ENCODE peak calls at places on chromosomes 7 and 10, in eight cellular contexts. One of them, this sample, is unnamed.

GRCh38 chr7:121406866-121407439 is 10.8 kb upstream of the FAM3C start:
- DNase-seq in neural crest cell: no peak
- DNase-seq in RWPE1: no peak
- DNase-seq in BE2C: no peak
- DNase-seq in A549: no peak
- DNase-seq in HCT116: no peak
- DNase-seq in epithelial cell of esophagus: no peak
- DNase-seq in upper lobe of left lung: no peak
- DNase-seq in this sample: no peak

GRCh38 chr10:96974348-96974747 is 142.2 kb downstream of the LCOR start:
- DNase-seq in neural crest cell: no peak
- DNase-seq in RWPE1: no peak
- DNase-seq in BE2C: no peak
- DNase-seq in A549: no peak
- DNase-seq in HCT116: no peak
- DNase-seq in epithelial cell of esophagus: no peak
- DNase-seq in upper lobe of left lung: no peak
- DNase-seq in this sample: no peak

GRCh38 chr10:17910144-17910789 is 41.5 kb upstream of the SLC39A12 start:
- DNase-seq in neural crest cell: peak; percentile 26
- DNase-seq in RWPE1: peak; percentile 34
- DNase-seq in BE2C: peak; percentile 42
- DNase-seq in A549: peak; percentile 60
- DNase-seq in HCT116: peak; percentile 46
- DNase-seq in epithelial cell of esophagus: peak; percentile 70
- DNase-seq in upper lobe of left lung: no peak
- DNase-seq in this sample: no peak

GRCh38 chr10:99234067-99234738 is 1.4 kb downstream of the HPSE2 start:
- DNase-seq in neural crest cell: peak; percentile 18
- DNase-seq in RWPE1: peak; percentile 38
- DNase-seq in BE2C: no peak
- DNase-seq in A549: peak; percentile 24
- DNase-seq in HCT116: no peak
- DNase-seq in epithelial cell of esophagus: peak; percentile 51
- DNase-seq in upper lobe of left lung: peak; percentile 89
- DNase-seq in this sample: no peak

GRCh38 chr7:21200513-21200912 is 227.4 kb upstream of the SP4 start:
- DNase-seq in neural crest cell: no peak
- DNase-seq in RWPE1: no peak
- DNase-seq in BE2C: no peak
- DNase-seq in A549: no peak
- DNase-seq in HCT116: no peak
- DNase-seq in epithelial cell of esophagus: no peak
- DNase-seq in upper lobe of left lung: no peak
- DNase-seq in this sample: no peak

GRCh38 chr10:113895018-113895417 is 40.6 kb downstream of the NHLRC2 start:
- DNase-seq in neural crest cell: no peak
- DNase-seq in RWPE1: peak; percentile 83
- DNase-seq in BE2C: no peak
- DNase-seq in A549: no peak
- DNase-seq in HCT116: no peak
- DNase-seq in epithelial cell of esophagus: peak; percentile 79
- DNase-seq in upper lobe of left lung: no peak
- DNase-seq in this sample: no peak

GRCh38 chr10:10589540-10589939 is 428.1 kb upstream of the CELF2 start:
- DNase-seq in neural crest cell: no peak
- DNase-seq in RWPE1: peak; percentile 45
- DNase-seq in BE2C: no peak
- DNase-seq in A549: no peak
- DNase-seq in HCT116: no peak
- DNase-seq in epithelial cell of esophagus: peak; percentile 54
- DNase-seq in upper lobe of left lung: no peak
- DNase-seq in this sample: no peak

GRCh38 chr7:38736135-38736534 is 105.0 kb upstream of the AMPH start:
- DNase-seq in neural crest cell: no peak
- DNase-seq in RWPE1: no peak
- DNase-seq in BE2C: no peak
- DNase-seq in A549: no peak
- DNase-seq in HCT116: no peak
- DNase-seq in epithelial cell of esophagus: no peak
- DNase-seq in upper lobe of left lung: no peak
- DNase-seq in this sample: no peak

GRCh38 chr10:96416643-96417042 is 57.8 kb upstream of the OPALIN start:
- DNase-seq in neural crest cell: peak; percentile 20
- DNase-seq in RWPE1: no peak
- DNase-seq in BE2C: no peak
- DNase-seq in A549: no peak
- DNase-seq in HCT116: no peak
- DNase-seq in epithelial cell of esophagus: peak; percentile 3
- DNase-seq in upper lobe of left lung: no peak
- DNase-seq in this sample: no peak

GRCh38 chr7:37414352-37414983 is 34.2 kb downstream of the ELMO1 start:
- DNase-seq in neural crest cell: no peak
- DNase-seq in RWPE1: no peak
- DNase-seq in BE2C: no peak
- DNase-seq in A549: peak; percentile 19
- DNase-seq in HCT116: no peak
- DNase-seq in epithelial cell of esophagus: no peak
- DNase-seq in upper lobe of left lung: no peak
- DNase-seq in this sample: no peak
- TF ChIP-seq CTCF in neural crest cell: no peak
- TF ChIP-seq CTCF in RWPE1: no peak
- TF ChIP-seq CTCF in BE2C: no peak
- TF ChIP-seq CTCF in A549: no peak
- TF ChIP-seq CTCF in HCT116: no peak
- TF ChIP-seq CTCF in epithelial cell of esophagus: no peak
- TF ChIP-seq CTCF in upper lobe of left lung: no peak
- TF ChIP-seq CTCF in this sample: no peak

GRCh38 chr10:48459270-48460147 is 145.4 kb downstream of the ARHGAP22 start:
- DNase-seq in neural crest cell: no peak
- DNase-seq in RWPE1: no peak
- DNase-seq in BE2C: no peak
- DNase-seq in A549: no peak
- DNase-seq in HCT116: no peak
- DNase-seq in epithelial cell of esophagus: no peak
- DNase-seq in upper lobe of left lung: peak; percentile 66
- DNase-seq in this sample: peak; percentile 88
- TF ChIP-seq CTCF in neural crest cell: no peak
- TF ChIP-seq CTCF in RWPE1: no peak
- TF ChIP-seq CTCF in BE2C: no peak
- TF ChIP-seq CTCF in A549: no peak
- TF ChIP-seq CTCF in HCT116: no peak
- TF ChIP-seq CTCF in epithelial cell of esophagus: no peak
- TF ChIP-seq CTCF in upper lobe of left lung: no peak
- TF ChIP-seq CTCF in this sample: no peak

GRCh38 chr7:151921451-151921850 is 34.8 kb upstream of the GALNTL5 start:
- DNase-seq in neural crest cell: no peak
- DNase-seq in RWPE1: no peak
- DNase-seq in BE2C: no peak
- DNase-seq in A549: no peak
- DNase-seq in HCT116: no peak
- DNase-seq in epithelial cell of esophagus: no peak
- DNase-seq in upper lobe of left lung: no peak
- DNase-seq in this sample: no peak
- TF ChIP-seq CTCF in neural crest cell: no peak
- TF ChIP-seq CTCF in RWPE1: no peak
- TF ChIP-seq CTCF in BE2C: no peak
- TF ChIP-seq CTCF in A549: no peak
- TF ChIP-seq CTCF in HCT116: no peak
- TF ChIP-seq CTCF in epithelial cell of esophagus: no peak
- TF ChIP-seq CTCF in upper lobe of left lung: no peak
- TF ChIP-seq CTCF in this sample: no peak

DNA sequence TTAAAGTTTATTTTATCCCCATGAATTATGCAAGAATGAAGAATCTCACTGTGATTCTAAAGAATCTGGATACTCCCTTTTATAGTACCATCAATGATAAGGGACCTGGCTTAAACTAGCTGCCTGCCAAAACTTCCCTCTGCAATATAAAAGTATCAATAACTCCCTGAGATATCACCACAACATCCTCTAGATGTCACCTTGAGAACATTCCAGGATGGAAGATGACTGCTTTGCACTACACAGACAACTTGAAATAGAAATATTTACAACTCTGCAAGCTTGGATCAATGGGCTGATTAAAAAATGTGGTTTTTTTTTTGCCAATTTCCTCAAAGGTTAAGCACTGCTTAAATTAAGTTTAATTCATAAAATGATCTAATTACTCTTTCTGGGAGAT is 142.0 kb downstream of the SLC25A13 start:
- DNase-seq in neural crest cell: no peak
- DNase-seq in RWPE1: peak; percentile 7
- DNase-seq in BE2C: no peak
- DNase-seq in A549: peak; percentile 6
- DNase-seq in HCT116: no peak
- DNase-seq in epithelial cell of esophagus: peak; percentile 8
- DNase-seq in upper lobe of left lung: no peak
- DNase-seq in this sample: no peak
- TF ChIP-seq CTCF in neural crest cell: no peak
- TF ChIP-seq CTCF in RWPE1: no peak
- TF ChIP-seq CTCF in BE2C: no peak
- TF ChIP-seq CTCF in A549: no peak
- TF ChIP-seq CTCF in HCT116: no peak
- TF ChIP-seq CTCF in epithelial cell of esophagus: peak; percentile 15
- TF ChIP-seq CTCF in upper lobe of left lung: no peak
- TF ChIP-seq CTCF in this sample: peak; percentile 63

DNA sequence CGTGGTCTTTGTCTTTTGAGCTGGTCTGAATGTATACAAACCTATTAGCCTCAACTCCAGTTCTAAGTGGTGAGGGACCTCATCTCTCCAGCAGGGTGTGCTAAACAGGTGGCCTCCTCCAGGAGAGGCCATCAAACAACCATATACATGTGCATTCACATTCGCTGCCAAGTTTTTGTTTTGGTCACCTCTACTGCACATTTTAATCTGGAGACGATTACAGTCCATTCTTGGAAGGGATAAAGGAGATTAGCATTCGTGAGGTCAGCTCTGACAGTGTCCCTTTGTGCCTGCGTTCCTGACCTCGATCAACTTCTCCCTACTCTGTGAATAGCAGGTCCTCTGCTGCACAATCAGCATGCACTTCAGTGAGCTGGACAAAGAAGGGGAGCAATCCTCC is 60.8 kb downstream of the RHOBTB1 start:
- DNase-seq in neural crest cell: no peak
- DNase-seq in RWPE1: peak; percentile 4
- DNase-seq in BE2C: peak; percentile 34
- DNase-seq in A549: peak; percentile 55
- DNase-seq in HCT116: peak; percentile 8
- DNase-seq in epithelial cell of esophagus: peak; percentile 56
- DNase-seq in upper lobe of left lung: no peak
- DNase-seq in this sample: no peak
- TF ChIP-seq CTCF in neural crest cell: peak; percentile 58
- TF ChIP-seq CTCF in RWPE1: no peak
- TF ChIP-seq CTCF in BE2C: peak; percentile 66
- TF ChIP-seq CTCF in A549: peak; percentile 47
- TF ChIP-seq CTCF in HCT116: peak; percentile 16
- TF ChIP-seq CTCF in epithelial cell of esophagus: peak; percentile 61
- TF ChIP-seq CTCF in upper lobe of left lung: no peak
- TF ChIP-seq CTCF in this sample: peak; percentile 71